ENCODE peak calls at places on chromosomes 2 and 18, in five cellular contexts. C is brain microvascular endothelial cell, A is adrenal gland, N is GM13976, D is cardiac fibroblast. O is an unnamed sample.

GRCh38 chr2:96869281-96869823 is 528 bp downstream of the SEMA4C start:
- DNase-seq in C (peak; percentile 64), A (peak; percentile 84), N (no peak), D (peak; percentile 91), O (no peak)

GRCh38 chr2:218954541-218955300 is 4.7 kb upstream of the CDK5R2 start:
- DNase-seq in C (no peak), A (no peak), N (no peak), D (no peak), O (no peak)

GRCh38 chr18:74278983-74279382 is 12.8 kb downstream of the CYB5A start:
- DNase-seq in C (no peak), A (no peak), N (no peak), D (no peak), O (no peak)

GRCh38 chr18:41075212-41075611 is 879.8 kb upstream of the PIK3C3 start:
- DNase-seq in C (peak; percentile 76), A (no peak), N (no peak), D (peak; percentile 39), O (no peak)

GRCh38 chr2:241559489-241560180 is 1.1 kb downstream of the BOK start:
- DNase-seq in C (peak; percentile 30), A (no peak), N (no peak), D (peak; percentile 60), O (no peak)

GRCh38 chr2:113077921-113078320 is 10.2 kb downstream of the IL1F10 start:
- DNase-seq in C (no peak), A (no peak), N (no peak), D (no peak), O (no peak)

GRCh38 chr2:46042207-46042637 is 255.0 kb upstream of the EPAS1 start:
- DNase-seq in C (no peak), A (no peak), N (no peak), D (no peak), O (no peak)

GRCh38 chr2:16687949-16688348 is 22.3 kb upstream of the CYRIA start:
- DNase-seq in C (no peak), A (no peak), N (no peak), D (no peak), O (no peak)

GRCh38 chr2:234533631-234534030 is 36.8 kb upstream of the ARL4C start:
- DNase-seq in C (no peak), A (no peak), N (no peak), D (no peak), O (peak; percentile 29)

GRCh38 chr18:73136134-73136533 is 268.3 kb upstream of the NETO1 start:
- DNase-seq in C (no peak), A (no peak), N (peak; percentile 29), D (no peak), O (no peak)
- TF ChIP-seq CTCF in C (peak; percentile 21), A (no peak), N (peak; percentile 29), D (no peak), O (peak; percentile 66)

DNA sequence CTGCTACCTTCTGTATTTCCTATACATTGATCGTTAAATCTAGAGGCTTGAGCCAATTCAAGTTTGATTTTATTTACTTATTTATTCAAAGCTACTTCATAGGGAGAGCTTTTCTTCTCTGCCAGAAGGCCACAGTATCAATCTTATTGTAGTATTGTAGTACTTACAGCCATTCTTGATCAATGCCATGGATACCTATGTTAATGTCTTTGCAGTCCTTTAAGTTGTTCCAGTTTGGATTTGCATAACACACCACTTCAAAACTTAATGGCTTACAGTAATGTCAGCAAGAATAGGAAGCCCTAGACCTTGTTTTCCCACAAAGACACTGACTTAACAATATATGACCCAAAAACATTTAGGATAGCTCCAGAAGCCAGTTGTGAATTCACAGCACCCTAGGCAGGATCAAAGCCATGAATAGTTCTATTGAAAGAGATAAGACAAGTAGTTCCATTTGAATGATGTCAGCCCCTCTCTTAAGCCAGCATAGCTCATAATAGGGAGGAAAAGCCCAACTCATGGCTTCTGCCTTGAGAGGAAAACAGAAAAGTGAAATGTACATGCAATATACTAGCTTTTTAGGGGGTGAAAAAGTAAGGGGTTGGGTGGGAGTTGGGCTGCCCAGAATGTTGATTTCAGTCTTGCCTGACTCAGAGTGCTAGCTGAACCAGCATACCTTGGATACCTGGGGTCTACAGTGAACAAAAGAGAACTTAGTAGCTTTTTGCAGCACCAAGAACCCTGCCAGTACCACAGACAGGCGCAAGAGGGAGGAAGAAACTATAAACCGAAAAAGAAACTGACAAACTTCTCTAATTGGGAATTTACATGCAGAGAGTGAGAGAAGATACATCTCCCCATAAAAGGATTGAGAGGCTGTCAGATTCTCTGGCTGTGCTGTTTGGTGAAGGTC is 101.4 kb downstream of the CAMKMT start:
- DNase-seq in C (no peak), A (no peak), N (no peak), D (no peak), O (no peak)
- TF ChIP-seq CTCF in C (no peak), A (no peak), N (no peak), D (no peak), O (no peak)

GRCh38 chr2:105919191-105919811 is 174.6 kb downstream of the NCK2 start:
- DNase-seq in C (no peak), A (no peak), N (no peak), D (peak; percentile 20), O (peak; percentile 14)

GRCh38 chr2:105924271-105924670 is 179.6 kb downstream of the NCK2 start:
- DNase-seq in C (no peak), A (peak; percentile 39), N (no peak), D (no peak), O (no peak)

GRCh38 chr2:105917688-105918087 is 173.0 kb downstream of the NCK2 start:
- DNase-seq in C (no peak), A (no peak), N (no peak), D (no peak), O (no peak)

GRCh38 chr2:105917216-105917615 is 172.5 kb downstream of the NCK2 start:
- DNase-seq in C (no peak), A (no peak), N (no peak), D (no peak), O (no peak)

GRCh38 chr2:105919826-105920225 is 175.1 kb downstream of the NCK2 start:
- DNase-seq in C (peak; percentile 63), A (no peak), N (no peak), D (peak; percentile 70), O (peak; percentile 20)
- TF ChIP-seq CTCF in C (peak; percentile 71), A (peak; percentile 15), N (peak; percentile 23), D (peak; percentile 63), O (peak; percentile 58)

DNA sequence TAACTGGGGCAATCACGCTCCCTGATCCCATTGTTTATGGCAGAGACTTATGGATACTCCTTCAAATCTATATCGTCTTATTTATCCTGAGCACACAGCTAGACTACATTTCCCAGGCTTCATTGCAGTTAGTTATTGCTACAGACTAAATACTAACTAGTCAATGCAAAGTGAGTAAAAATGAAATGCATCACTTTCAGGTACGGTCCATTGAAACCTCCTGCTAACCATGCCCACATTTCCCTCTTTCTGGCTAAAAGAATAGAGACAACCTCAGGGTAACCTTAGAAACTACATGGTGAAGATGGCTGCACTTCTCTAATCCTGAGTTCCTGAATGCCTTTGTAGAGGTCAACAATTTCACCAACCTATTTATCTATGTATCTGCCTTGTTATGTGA is 437.4 kb downstream of the EPHA4 start:
- DNase-seq in C (no peak), A (no peak), N (no peak), D (no peak), O (no peak)
- TF ChIP-seq CTCF in C (no peak), A (no peak), N (no peak), D (no peak), O (no peak)

GRCh38 chr18:36579311-36579710 is 249.5 kb downstream of the TPGS2 start:
- DNase-seq in C (no peak), A (no peak), N (no peak), D (no peak), O (no peak)

GRCh38 chr18:36578871-36579270 is 249.9 kb downstream of the TPGS2 start:
- DNase-seq in C (no peak), A (peak; percentile 69), N (no peak), D (peak; percentile 25), O (no peak)

GRCh38 chr18:36580874-36581750 is 247.7 kb downstream of the TPGS2 start:
- DNase-seq in C (peak; percentile 43), A (peak; percentile 60), N (no peak), D (peak; percentile 34), O (no peak)

GRCh38 chr18:36583155-36583745 is 245.6 kb downstream of the TPGS2 start:
- DNase-seq in C (peak; percentile 10), A (no peak), N (peak; percentile 40), D (no peak), O (peak; percentile 23)

DNA sequence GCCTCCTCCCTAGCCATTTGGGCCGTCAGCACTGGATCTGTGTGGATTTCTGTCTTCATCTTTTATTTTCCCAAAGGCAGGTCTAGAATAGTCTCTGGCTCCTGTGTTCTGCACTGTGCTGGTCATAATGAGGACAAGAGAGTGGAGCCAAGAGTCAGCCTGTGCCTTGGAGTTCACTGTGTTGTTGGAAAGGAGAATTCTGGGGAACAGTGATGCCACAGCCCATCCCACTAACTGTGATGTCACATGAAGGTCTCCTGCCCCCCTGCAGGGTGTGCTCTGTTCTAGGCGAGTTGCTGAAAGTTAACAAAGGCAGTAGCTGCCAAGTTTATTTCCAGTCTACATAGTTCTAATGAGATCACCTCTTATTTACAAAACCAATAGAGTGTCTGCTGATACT is 248.5 kb downstream of the TPGS2 start:
- DNase-seq in C (peak; percentile 32), A (peak; percentile 68), N (no peak), D (peak; percentile 40), O (no peak)
- TF ChIP-seq CTCF in C (peak; percentile 16), A (no peak), N (no peak), D (no peak), O (no peak)

GRCh38 chr18:76847926-76848325 is 25.6 kb downstream of the ZNF236 start:
- DNase-seq in C (no peak), A (no peak), N (no peak), D (no peak), O (no peak)
- TF ChIP-seq CTCF in C (peak; percentile 47), A (peak; percentile 34), N (no peak), D (peak; percentile 23), O (peak; percentile 40)

DNA sequence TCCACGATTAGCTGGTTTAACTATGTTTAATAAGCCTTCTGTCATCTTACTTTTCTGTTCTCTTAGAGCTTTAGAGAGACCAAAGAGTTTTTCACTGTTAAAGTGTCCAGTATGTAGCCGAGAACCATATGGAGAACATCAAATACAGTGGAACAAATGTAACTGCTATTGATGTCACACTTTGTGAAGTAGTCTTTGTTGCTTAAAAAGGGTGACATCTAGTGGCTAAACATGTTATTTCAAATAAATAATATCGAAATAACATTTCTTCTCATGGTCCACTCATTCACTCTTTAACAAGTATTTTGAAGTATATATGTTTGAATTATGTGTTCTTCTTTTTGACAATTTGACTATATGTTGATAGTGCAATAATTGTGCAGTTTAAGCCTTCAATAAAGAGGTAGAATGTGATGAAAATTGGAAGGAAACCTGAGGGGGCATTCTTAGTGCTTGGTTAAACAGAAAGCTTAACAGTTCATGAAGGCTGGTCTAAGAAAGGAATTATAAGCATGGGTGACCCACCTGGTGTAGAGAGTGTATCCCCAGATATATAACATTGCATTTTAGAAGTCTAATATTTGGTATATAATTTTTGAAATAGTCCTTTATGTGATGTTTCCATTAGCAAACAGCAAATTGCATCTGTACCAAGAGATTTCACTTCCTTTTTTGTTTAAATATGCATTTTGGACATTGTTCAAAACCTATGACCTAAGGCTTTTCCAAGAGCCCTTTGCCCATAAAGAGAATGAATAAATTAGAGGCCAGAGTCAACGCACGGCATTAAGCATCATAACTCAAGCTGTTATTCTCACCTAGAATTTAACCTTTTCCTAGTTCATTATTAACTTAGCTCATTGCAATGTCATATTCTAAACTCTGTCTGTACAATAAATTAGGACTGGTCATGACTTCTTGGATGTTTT is 112.1 kb downstream of the KYNU start:
- DNase-seq in C (no peak), A (no peak), N (no peak), D (peak; percentile 71), O (no peak)
- TF ChIP-seq CTCF in C (no peak), A (peak; percentile 66), N (peak; percentile 13), D (peak; percentile 43), O (peak; percentile 75)